ENCODE peak calls at places on chromosomes 1 and 21, in five cellular contexts. G, H, V, K and Q are unnamed samples.
A peak's percentile ranks its signal among the peaks of the same experiment; 100 is the strongest.

GRCh38 chr1:91406773-91407389 is 2.2 kb upstream of the HFM1 start:
- DNase-seq in G (no peak), H (no peak), V (no peak), K (peak; percentile 22), Q (no peak)

GRCh38 chr1:36466370-36467026 is 2.3 kb upstream of the MRPS15 start:
- DNase-seq in G (no peak), H (no peak), V (no peak), K (no peak), Q (no peak)

GRCh38 chr1:79041666-79042065 is 35.1 kb upstream of the ADGRL4 start:
- DNase-seq in G (no peak), H (no peak), V (no peak), K (no peak), Q (no peak)

GRCh38 chr21:43940672-43941071 is 71.4 kb upstream of the TRAPPC10 start:
- DNase-seq in G (peak; percentile 16), H (no peak), V (no peak), K (no peak), Q (no peak)

GRCh38 chr21:36892201-36892600 is 74.3 kb downstream of the HLCS start:
- DNase-seq in G (no peak), H (no peak), V (no peak), K (no peak), Q (no peak)

GRCh38 chr1:67645495-67646144 is 39.4 kb upstream of the GADD45A start:
- DNase-seq in G (no peak), H (peak; percentile 50), V (no peak), K (no peak), Q (peak; percentile 69)

GRCh38 chr1:199878818-199879217 is 148.7 kb upstream of the NR5A2 start:
- DNase-seq in G (no peak), H (no peak), V (no peak), K (no peak), Q (no peak)

GRCh38 chr1:34055828-34056227 is 109.2 kb downstream of the CSMD2 start:
- DNase-seq in G (no peak), H (no peak), V (no peak), K (no peak), Q (no peak)

GRCh38 chr1:228163004-228163753 is 2.4 kb upstream of the IBA57 start:
- DNase-seq in G (no peak), H (peak; percentile 88), V (peak; percentile 75), K (peak; percentile 19), Q (no peak)

GRCh38 chr21:42129300-42130266 is 58.5 kb downstream of the UMODL1 start:
- DNase-seq in G (no peak), H (no peak), V (no peak), K (no peak), Q (no peak)

GRCh38 chr1:201946224-201946908 is at the start of gene LMOD1:
- DNase-seq in G (peak; percentile 95), H (peak; percentile 99), V (peak; percentile 81), K (peak; percentile 96), Q (peak; percentile 86)

GRCh38 chr1:46517010-46517600 is 27.5 kb downstream of the DMBX1 start:
- DNase-seq in G (peak; percentile 93), H (no peak), V (peak; percentile 88), K (peak; percentile 91), Q (no peak)

GRCh38 chr1:198880818-198881597 is 242.2 kb downstream of the PTPRC start:
- DNase-seq in G (no peak), H (no peak), V (no peak), K (no peak), Q (no peak)

GRCh38 chr1:64212023-64212422 is 8.6 kb downstream of the UBE2U start:
- DNase-seq in G (no peak), H (no peak), V (no peak), K (no peak), Q (no peak)

GRCh38 chr1:29438991-29439390 is 202.7 kb downstream of the PTPRU start:
- DNase-seq in G (no peak), H (no peak), V (no peak), K (no peak), Q (no peak)

GRCh38 chr1:54566438-54567141 is 18.6 kb downstream of the ACOT11 start:
- DNase-seq in G (no peak), H (no peak), V (no peak), K (no peak), Q (no peak)

GRCh38 chr1:69836961-69837636 is 269.4 kb downstream of the LRRC7 start:
- DNase-seq in G (no peak), H (no peak), V (no peak), K (no peak), Q (no peak)

GRCh38 chr1:3492545-3493246 is 38.2 kb downstream of the ARHGEF16 start:
- DNase-seq in G (no peak), H (no peak), V (no peak), K (no peak), Q (no peak)

GRCh38 chr1:43521716-43522115 is 9.0 kb upstream of the PTPRF start:
- DNase-seq in G (no peak), H (no peak), V (no peak), K (no peak), Q (no peak)

GRCh38 chr1:56707379-56707778 is 62.3 kb downstream of the PRKAA2 start:
- DNase-seq in G (no peak), H (no peak), V (no peak), K (no peak), Q (no peak)

GRCh38 chr1:3393987-3394920 is 60.2 kb upstream of the ARHGEF16 start:
- DNase-seq in G (no peak), H (no peak), V (no peak), K (peak; percentile 34), Q (no peak)

GRCh38 chr1:169545472-169545871 is 40.8 kb downstream of the F5 start:
- DNase-seq in G (no peak), H (no peak), V (no peak), K (no peak), Q (no peak)

GRCh38 chr1:12475947-12476346 is 142.1 kb downstream of the DHRS3 start:
- DNase-seq in G (no peak), H (no peak), V (no peak), K (no peak), Q (no peak)

GRCh38 chr1:91024501-91025119 is 2.8 kb upstream of the ZNF644 start:
- DNase-seq in G (no peak), H (no peak), V (no peak), K (no peak), Q (no peak)

GRCh38 chr21:28393279-28393678 is 599.4 kb downstream of the LTN1 start:
- DNase-seq in G (no peak), H (no peak), V (peak; percentile 48), K (peak; percentile 9), Q (no peak)

GRCh38 chr1:208084220-208084619 is 160.0 kb downstream of the PLXNA2 start:
- DNase-seq in G (no peak), H (no peak), V (no peak), K (no peak), Q (no peak)

GRCh38 chr1:208084764-208085163 is 159.4 kb downstream of the PLXNA2 start:
- DNase-seq in G (no peak), H (no peak), V (no peak), K (no peak), Q (no peak)

GRCh38 chr1:208081972-208082371 is 162.2 kb downstream of the PLXNA2 start:
- DNase-seq in G (peak; percentile 60), H (no peak), V (no peak), K (peak; percentile 52), Q (peak; percentile 63)

GRCh38 chr1:208083715-208084085 is 160.5 kb downstream of the PLXNA2 start:
- DNase-seq in G (no peak), H (no peak), V (no peak), K (peak; percentile 22), Q (no peak)

GRCh38 chr1:208083016-208083714 is 161.0 kb downstream of the PLXNA2 start:
- DNase-seq in G (no peak), H (no peak), V (no peak), K (no peak), Q (no peak)
- H3K27ac ChIP-seq in G (no peak overlapping the region), H (no peak overlapping the region), V (no peak overlapping the region), K (no peak overlapping the region), Q (no peak overlapping the region)

DNA sequence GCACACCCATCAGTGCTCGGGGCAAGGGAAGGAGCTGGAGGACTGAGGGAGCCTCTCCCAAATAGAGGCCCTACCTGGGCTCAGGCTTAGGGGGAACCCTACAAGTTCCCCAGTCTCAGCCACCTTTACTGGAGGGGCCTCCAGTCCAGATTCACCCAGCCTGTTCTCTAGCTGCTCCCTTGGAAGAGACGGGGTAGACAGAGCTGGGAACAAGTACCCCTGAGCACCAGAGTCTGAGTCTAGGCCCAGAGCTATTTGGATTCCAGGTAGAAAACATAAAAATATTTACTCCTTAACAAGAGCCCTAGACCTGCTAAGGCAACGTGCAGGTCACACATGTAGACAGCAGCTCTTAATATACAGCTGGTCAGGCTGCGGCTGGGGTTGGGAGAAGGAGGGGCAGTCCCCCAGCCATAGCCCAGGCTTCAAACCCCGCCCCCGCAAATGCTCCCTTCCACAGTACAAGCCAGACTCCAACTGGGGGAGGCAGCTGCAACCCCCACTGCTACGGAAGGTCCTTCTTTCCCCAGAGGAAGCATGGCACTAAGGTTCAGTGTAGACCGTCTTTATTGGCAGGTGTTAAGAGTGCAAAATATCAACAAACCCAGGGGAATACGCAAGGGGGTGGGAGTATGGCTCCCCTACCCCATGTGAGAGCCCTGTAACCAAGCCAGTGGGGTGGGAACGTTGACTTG is 8.0 kb downstream of the TENT5B start:
- DNase-seq in G (peak; percentile 72), H (peak; percentile 58), V (peak; percentile 61), K (peak; percentile 62), Q (no peak)
- H3K27ac ChIP-seq in G (no peak overlapping the region), H (peak overlapping the region; percentile 42), V (peak overlapping the region; percentile 67), K (peak overlapping the region; percentile 94), Q (no peak overlapping the region)

DNA sequence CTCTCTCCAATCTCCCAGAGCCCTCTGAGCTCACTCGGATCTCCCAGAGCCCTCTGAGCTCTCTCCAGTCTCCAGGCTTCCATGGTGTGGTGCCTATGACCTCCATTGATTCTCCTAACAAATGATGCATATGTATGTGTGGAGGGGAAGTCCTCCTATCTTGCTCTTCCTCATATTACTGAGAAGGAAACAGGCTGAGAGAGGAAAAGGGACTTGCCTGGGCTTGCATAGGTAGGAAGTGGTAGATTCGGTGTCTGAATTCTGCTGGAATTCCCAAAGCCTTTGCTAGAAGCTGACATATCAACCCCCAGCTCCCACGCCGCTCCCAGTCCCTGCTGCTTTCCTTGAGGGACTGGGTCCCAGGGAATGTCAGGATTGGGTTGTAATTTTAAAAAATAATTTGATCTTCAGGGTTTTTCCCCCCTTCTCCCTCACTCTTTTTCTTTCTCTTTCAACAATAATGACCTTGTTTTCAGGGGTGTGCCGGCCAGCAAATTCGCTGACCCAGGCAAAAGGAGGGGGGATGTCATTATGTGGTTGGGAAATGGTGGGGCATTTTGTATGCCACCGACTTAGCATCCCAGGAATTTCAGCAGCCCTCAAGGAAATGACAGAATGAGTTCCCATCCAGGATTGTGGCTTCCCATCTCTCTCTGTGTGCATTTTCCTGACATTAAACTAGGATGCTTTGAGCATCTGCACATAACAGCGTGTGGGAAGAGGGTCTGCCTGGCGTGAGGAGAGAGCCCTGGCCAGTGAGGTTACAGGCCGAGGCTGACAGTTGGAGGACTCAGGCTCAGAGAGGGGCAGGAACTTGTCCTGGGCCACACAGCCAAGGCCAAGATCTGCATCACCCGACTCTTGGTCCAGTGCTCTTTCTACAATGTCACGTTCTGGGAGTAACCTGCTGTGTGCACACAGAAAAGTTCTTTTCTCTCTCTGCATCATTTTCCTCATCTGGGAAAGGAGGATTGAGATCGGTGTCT is 42.5 kb upstream of the RUNX3 start:
- DNase-seq in G (no peak), H (no peak), V (no peak), K (no peak), Q (no peak)
- H3K27ac ChIP-seq in G (no peak overlapping the region), H (no peak overlapping the region), V (no peak overlapping the region), K (peak overlapping the region; percentile 72), Q (no peak overlapping the region)

DNA sequence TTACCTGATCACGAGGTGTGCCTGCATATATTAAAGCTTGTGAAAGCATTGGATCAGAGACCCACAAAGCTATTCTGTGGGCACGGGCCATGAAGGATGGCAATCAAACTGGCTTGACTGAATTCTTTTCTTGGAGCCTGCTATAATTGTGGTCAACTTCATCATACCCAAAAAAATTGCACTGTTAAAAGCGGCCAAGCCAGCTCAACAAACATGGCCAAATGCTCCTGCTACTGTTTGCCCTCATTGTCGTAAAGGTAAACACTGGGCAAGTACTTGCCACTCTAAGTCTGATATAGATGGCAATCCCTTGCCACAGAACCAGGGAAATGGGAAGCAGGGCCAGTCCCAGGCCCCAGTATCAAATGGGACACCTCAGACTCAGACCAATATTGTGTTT is 6.6 kb upstream of the GSTM5 start:
- DNase-seq in G (no peak), H (no peak), V (no peak), K (no peak), Q (no peak)
- H3K27ac ChIP-seq in G (no peak overlapping the region), H (no peak overlapping the region), V (no peak overlapping the region), K (no peak overlapping the region), Q (no peak overlapping the region)